ENCODE peak calls at places on chromosomes 2 and 18, in nine cellular contexts. One of them, this sample, is unnamed.

GRCh38 chr2:96164459-96165184 is 19.4 kb upstream of the DUSP2 start:
- DNase-seq in stomach: no peak
- DNase-seq in GF-D8: no peak
- DNase-seq in Right ventricle myocardium inferior: no peak
- DNase-seq in Kasumi-1: no peak
- DNase-seq in stimulated activated CD4-positive, alpha-beta T cell treated with anti-CD3 and anti-CD28 coated beads, Interleukin-4, amount 100 ng/mL, for 4 hours: peak; percentile 46
- DNase-seq in ELF-1: peak; percentile 86
- DNase-seq in NCI-H146: no peak
- DNase-seq in activated CD4-positive, alpha-beta T cell treated with anti-CD3 and anti-CD28 coated beads, Interleukin-2, amount 50 U/mL, for 48 hours: peak; percentile 82
- DNase-seq in this sample: no peak

GRCh38 chr2:152175012-152175367 is 573 bp downstream of the STAM2 start:
- DNase-seq in NCI-H146: no peak
- DNase-seq in Kasumi-1: peak; percentile 88
- DNase-seq in ELF-1: no peak
- DNase-seq in stomach: no peak
- DNase-seq in stimulated activated CD4-positive, alpha-beta T cell treated with anti-CD3 and anti-CD28 coated beads, Interleukin-4, amount 100 ng/mL, for 4 hours: no peak
- DNase-seq in Right ventricle myocardium inferior: no peak
- DNase-seq in activated CD4-positive, alpha-beta T cell treated with anti-CD3 and anti-CD28 coated beads, Interleukin-2, amount 50 U/mL, for 48 hours: no peak
- DNase-seq in GF-D8: peak; percentile 39
- DNase-seq in this sample: no peak

GRCh38 chr2:95087379-95087778 is 34.2 kb downstream of the MRPS5 start:
- DNase-seq in stomach: no peak
- DNase-seq in activated CD4-positive, alpha-beta T cell treated with anti-CD3 and anti-CD28 coated beads, Interleukin-2, amount 50 U/mL, for 48 hours: no peak
- DNase-seq in Right ventricle myocardium inferior: no peak
- DNase-seq in NCI-H146: no peak
- DNase-seq in stimulated activated CD4-positive, alpha-beta T cell treated with anti-CD3 and anti-CD28 coated beads, Interleukin-4, amount 100 ng/mL, for 4 hours: no peak
- DNase-seq in GF-D8: no peak
- DNase-seq in Kasumi-1: no peak
- DNase-seq in ELF-1: peak; percentile 92
- DNase-seq in this sample: no peak

GRCh38 chr18:60984496-60984895 is 348.7 kb upstream of the CDH20 start:
- DNase-seq in Kasumi-1: no peak
- DNase-seq in NCI-H146: no peak
- DNase-seq in stimulated activated CD4-positive, alpha-beta T cell treated with anti-CD3 and anti-CD28 coated beads, Interleukin-4, amount 100 ng/mL, for 4 hours: no peak
- DNase-seq in Right ventricle myocardium inferior: no peak
- DNase-seq in activated CD4-positive, alpha-beta T cell treated with anti-CD3 and anti-CD28 coated beads, Interleukin-2, amount 50 U/mL, for 48 hours: no peak
- DNase-seq in ELF-1: no peak
- DNase-seq in stomach: no peak
- DNase-seq in GF-D8: no peak
- DNase-seq in this sample: no peak

GRCh38 chr2:158457826-158458616 is 1.3 kb downstream of the PKP4 start:
- DNase-seq in GF-D8: peak; percentile 23
- DNase-seq in ELF-1: peak; percentile 97
- DNase-seq in Right ventricle myocardium inferior: peak; percentile 87
- DNase-seq in activated CD4-positive, alpha-beta T cell treated with anti-CD3 and anti-CD28 coated beads, Interleukin-2, amount 50 U/mL, for 48 hours: no peak
- DNase-seq in stimulated activated CD4-positive, alpha-beta T cell treated with anti-CD3 and anti-CD28 coated beads, Interleukin-4, amount 100 ng/mL, for 4 hours: peak; percentile 54
- DNase-seq in Kasumi-1: peak; percentile 85
- DNase-seq in NCI-H146: peak; percentile 70
- DNase-seq in stomach: peak; percentile 90
- DNase-seq in this sample: no peak

GRCh38 chr2:30915485-30915884 is 108.2 kb upstream of the CAPN13 start:
- DNase-seq in activated CD4-positive, alpha-beta T cell treated with anti-CD3 and anti-CD28 coated beads, Interleukin-2, amount 50 U/mL, for 48 hours: no peak
- DNase-seq in GF-D8: no peak
- DNase-seq in Right ventricle myocardium inferior: no peak
- DNase-seq in stomach: peak; percentile 30
- DNase-seq in stimulated activated CD4-positive, alpha-beta T cell treated with anti-CD3 and anti-CD28 coated beads, Interleukin-4, amount 100 ng/mL, for 4 hours: no peak
- DNase-seq in ELF-1: peak; percentile 83
- DNase-seq in NCI-H146: no peak
- DNase-seq in Kasumi-1: peak; percentile 5
- DNase-seq in this sample: no peak

GRCh38 chr2:169069341-169069740 is at the start of gene DHRS9:
- DNase-seq in Kasumi-1: peak; percentile 92
- DNase-seq in activated CD4-positive, alpha-beta T cell treated with anti-CD3 and anti-CD28 coated beads, Interleukin-2, amount 50 U/mL, for 48 hours: peak; percentile 56
- DNase-seq in stomach: no peak
- DNase-seq in ELF-1: no peak
- DNase-seq in Right ventricle myocardium inferior: no peak
- DNase-seq in GF-D8: peak; percentile 78
- DNase-seq in stimulated activated CD4-positive, alpha-beta T cell treated with anti-CD3 and anti-CD28 coated beads, Interleukin-4, amount 100 ng/mL, for 4 hours: no peak
- DNase-seq in NCI-H146: no peak
- DNase-seq in this sample: no peak

GRCh38 chr2:96540136-96540535 is 3.6 kb downstream of the ARID5A start:
- DNase-seq in NCI-H146: no peak
- DNase-seq in stomach: no peak
- DNase-seq in GF-D8: no peak
- DNase-seq in Right ventricle myocardium inferior: no peak
- DNase-seq in ELF-1: no peak
- DNase-seq in stimulated activated CD4-positive, alpha-beta T cell treated with anti-CD3 and anti-CD28 coated beads, Interleukin-4, amount 100 ng/mL, for 4 hours: no peak
- DNase-seq in Kasumi-1: no peak
- DNase-seq in activated CD4-positive, alpha-beta T cell treated with anti-CD3 and anti-CD28 coated beads, Interleukin-2, amount 50 U/mL, for 48 hours: no peak
- DNase-seq in this sample: no peak

GRCh38 chr2:101124061-101124460 is 27.1 kb downstream of the TBC1D8 start:
- DNase-seq in NCI-H146: no peak
- DNase-seq in stimulated activated CD4-positive, alpha-beta T cell treated with anti-CD3 and anti-CD28 coated beads, Interleukin-4, amount 100 ng/mL, for 4 hours: no peak
- DNase-seq in Kasumi-1: no peak
- DNase-seq in activated CD4-positive, alpha-beta T cell treated with anti-CD3 and anti-CD28 coated beads, Interleukin-2, amount 50 U/mL, for 48 hours: no peak
- DNase-seq in ELF-1: no peak
- DNase-seq in Right ventricle myocardium inferior: no peak
- DNase-seq in stomach: no peak
- DNase-seq in GF-D8: no peak
- DNase-seq in this sample: no peak